ENCODE peak calls at places on chromosomes 11 and 22, in five cellular contexts. S is NT2/D1, K is HepG2, F is SK-N-SH, A is HCT116. E is an unnamed sample.

GRCh38 chr11:77065878-77066228 is 918 bp upstream of the CAPN5 start:
- DNase-seq in F (no peak), A (no peak), K (no peak), S (no peak), E (no peak)

GRCh38 chr22:28442951-28443876 is 236.4 kb downstream of the TTC28 start:
- DNase-seq in A (no peak), S (peak; percentile 42), K (peak; percentile 20), F (peak; percentile 66), E (peak; percentile 41)

GRCh38 chr11:75342966-75343870 is 8.2 kb downstream of the ARRB1 start:
- DNase-seq in F (no peak), K (peak; percentile 95), A (no peak), S (no peak), E (no peak)

GRCh38 chr11:64638017-64638664 is 47.1 kb downstream of the SLC22A12 start:
- DNase-seq in S (no peak), K (no peak), F (peak; percentile 95), A (no peak), E (no peak)

GRCh38 chr22:37163618-37164534 is 14.2 kb upstream of the IL2RB start:
- DNase-seq in A (no peak), K (no peak), S (no peak), F (no peak), E (no peak)

GRCh38 chr11:132444891-132445290 is 1074.5 kb downstream of the NTM start:
- DNase-seq in K (no peak), A (no peak), F (no peak), S (no peak), E (no peak)

GRCh38 chr11:9760180-9760550 is 96.3 kb downstream of the SWAP70 start:
- DNase-seq in F (no peak), K (no peak), S (no peak), A (no peak), E (no peak)

GRCh38 chr11:3086114-3086513 is 28.9 kb upstream of the CARS1 start:
- DNase-seq in A (no peak), F (no peak), S (no peak), K (no peak), E (no peak)

GRCh38 chr11:9459573-9460321 is 1.1 kb upstream of the ZNF143 start:
- DNase-seq in F (peak; percentile 29), K (peak; percentile 35), A (peak; percentile 22), S (peak; percentile 38), E (no peak)

GRCh38 chr22:37983860-37984791 is at the start of gene SOX10:
- DNase-seq in S (no peak), A (no peak), K (no peak), F (no peak), E (peak; percentile 70)

GRCh38 chr11:74370122-74370521 is 28.1 kb downstream of the PGM2L1 start:
- DNase-seq in F (no peak), A (no peak), S (no peak), K (no peak), E (no peak)

GRCh38 chr22:25627271-25627848 is 62.9 kb downstream of the GRK3 start:
- DNase-seq in S (no peak), K (no peak), F (peak; percentile 43), A (no peak), E (no peak)

GRCh38 chr22:40241200-40241763 is 63.6 kb downstream of the TNRC6B start:
- DNase-seq in S (no peak), K (no peak), A (no peak), F (no peak), E (no peak)

GRCh38 chr11:68090706-68091105 is 30.5 kb downstream of the CHKA start:
- DNase-seq in A (no peak), K (no peak), S (no peak), F (no peak), E (no peak)

GRCh38 chr11:114771172-114771571 is 92.8 kb downstream of the NXPE2 start:
- DNase-seq in F (no peak), S (no peak), A (no peak), K (no peak), E (no peak)

GRCh38 chr11:61659413-61660196 is 20.6 kb upstream of the DAGLA start:
- DNase-seq in K (no peak), F (no peak), S (no peak), A (no peak), E (no peak)

GRCh38 chr11:68584097-68584496 is 100.2 kb upstream of the GAL start:
- DNase-seq in S (peak; percentile 63), F (peak; percentile 55), A (no peak), K (peak; percentile 15), E (peak; percentile 56)

GRCh38 chr11:975824-976223 is 50.2 kb downstream of the AP2A2 start:
- DNase-seq in A (no peak), S (peak; percentile 40), K (peak; percentile 44), F (peak; percentile 66), E (peak; percentile 69)

GRCh38 chr11:973237-973636 is 47.6 kb downstream of the AP2A2 start:
- DNase-seq in F (no peak), K (no peak), A (no peak), S (no peak), E (no peak)

GRCh38 chr11:978781-979180 is 53.1 kb downstream of the AP2A2 start:
- DNase-seq in F (no peak), A (no peak), K (no peak), S (no peak), E (no peak)

GRCh38 chr11:978073-978720 is 52.5 kb downstream of the AP2A2 start:
- DNase-seq in F (no peak), S (no peak), K (no peak), A (no peak), E (no peak)

DNA sequence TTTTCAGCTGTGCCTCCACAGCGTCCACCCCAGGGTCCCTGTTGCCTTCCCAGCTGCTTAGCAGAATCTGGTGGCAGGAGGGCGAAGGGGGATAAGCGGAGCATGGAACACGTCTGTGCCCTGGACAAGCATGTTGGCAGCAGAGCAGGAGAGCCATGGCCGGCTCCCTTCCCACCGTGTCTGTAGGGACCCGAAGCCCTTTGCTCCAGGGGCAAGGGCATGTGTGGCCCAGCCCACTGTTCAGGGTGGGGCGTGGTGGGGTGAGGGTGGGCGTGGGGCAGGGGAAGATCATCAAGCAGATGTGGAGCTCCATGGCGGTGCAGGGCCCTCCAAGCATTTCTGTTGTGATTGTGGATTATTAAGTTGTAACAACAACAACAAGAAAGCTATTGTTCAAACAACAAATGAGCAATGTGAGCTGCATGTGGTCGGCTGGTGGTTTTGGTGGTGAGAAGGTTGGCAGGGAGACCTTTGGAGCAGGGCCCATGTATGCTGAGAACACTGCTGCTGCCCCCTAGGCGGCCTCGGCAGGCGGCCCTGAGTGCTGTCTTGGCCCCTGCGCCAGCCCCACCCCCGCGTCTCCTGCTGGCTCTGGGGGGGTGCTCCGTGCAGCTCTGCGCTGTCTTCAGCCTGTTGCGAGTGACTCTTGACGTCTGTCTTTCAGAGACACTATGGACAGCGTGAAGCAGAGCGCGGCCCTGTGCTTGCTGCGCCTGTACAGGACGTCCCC is 50.9 kb downstream of the AP2A2 start:
- DNase-seq in K (no peak), F (no peak), S (no peak), A (no peak), E (no peak)
- TF ChIP-seq YY1 in K (no peak), F (no peak), S (no peak), A (no peak), E (no peak)

GRCh38 chr11:127115844-127116243 is 115.3 kb upstream of the KIRREL3 start:
- DNase-seq in K (no peak), S (no peak), F (no peak), A (no peak), E (no peak)

GRCh38 chr11:127114035-127114434 is 113.5 kb upstream of the KIRREL3 start:
- DNase-seq in K (no peak), F (no peak), S (no peak), A (no peak), E (no peak)

DNA sequence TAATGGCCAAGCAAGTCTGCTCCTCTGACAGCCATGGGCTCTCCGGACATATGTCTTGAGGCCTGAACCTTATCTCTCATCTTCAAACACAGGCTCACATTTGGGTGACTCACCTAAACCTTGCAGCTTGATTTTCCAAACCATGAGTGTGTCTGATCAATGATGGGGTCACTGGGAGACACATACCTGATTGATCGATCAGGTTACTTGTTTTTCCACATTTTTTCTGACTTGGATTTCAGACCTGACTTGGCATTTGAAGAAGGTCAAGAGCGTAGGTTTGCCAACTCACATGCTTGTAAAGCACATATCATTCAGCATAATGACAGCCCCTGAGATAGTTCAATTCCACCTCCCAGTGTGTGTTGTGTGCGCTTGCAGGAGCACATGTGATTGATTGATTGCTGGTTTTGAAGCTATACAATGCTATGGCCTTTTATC is 116.7 kb upstream of the KIRREL3 start:
- DNase-seq in S (no peak), A (no peak), F (no peak), K (no peak), E (no peak)
- TF ChIP-seq YY1 in S (no peak), A (no peak), F (no peak), K (no peak), E (no peak)

GRCh38 chr11:27926981-27927481 is 180.9 kb downstream of the KIF18A start:
- DNase-seq in S (no peak), F (no peak), K (no peak), A (no peak), E (no peak)
- TF ChIP-seq YY1 in S (no peak), F (no peak), K (no peak), A (peak; percentile 39), E (no peak)

GRCh38 chr11:119369035-119369925 is 12.2 kb downstream of the USP2 start:
- DNase-seq in S (no peak), K (peak; percentile 50), F (peak; percentile 77), A (no peak), E (no peak)
- TF ChIP-seq YY1 in S (no peak), K (no peak), F (no peak), A (no peak), E (no peak)

E was measured in H1.